ENCODE peak calls at places on chromosomes 7 and 10, in four cellular contexts. R is putamen, A is sciatic nerve, L is NCI-H345. G is an unnamed sample.

GRCh38 chr7:106767073-106767472 is 98.0 kb upstream of the PIK3CG start:
- DNase-seq in R (no peak), A (no peak), L (no peak), G (no peak)

GRCh38 chr10:5663692-5664427 is 2.5 kb downstream of the ASB13 start:
- DNase-seq in R (no peak), A (no peak), L (no peak), G (no peak)

GRCh38 chr10:111593578-111593977 is 516.7 kb downstream of the ADRA2A start:
- DNase-seq in R (no peak), A (no peak), L (no peak), G (no peak)

GRCh38 chr10:60964257-60965235 is 20.6 kb upstream of the RHOBTB1 start:
- DNase-seq in R (peak), A (peak), L (peak), G (peak)

GRCh38 chr10:119250641-119251314 is 43.4 kb downstream of the GRK5 start:
- DNase-seq in R (no peak), A (no peak), L (no peak), G (no peak)

GRCh38 chr10:46550795-46551700 is 5.4 kb downstream of the GPRIN2 start:
- DNase-seq in R (no peak), A (peak), L (no peak), G (no peak)

GRCh38 chr10:73364964-73365363 is 6.3 kb upstream of the CFAP70 start:
- DNase-seq in R (no peak), A (no peak), L (no peak), G (no peak)

GRCh38 chr7:135950972-135951371 is 26.2 kb downstream of the MTPN start:
- DNase-seq in R (no peak), A (no peak), L (no peak), G (no peak)

GRCh38 chr7:140079121-140079536 is 16.4 kb upstream of the PARP12 start:
- DNase-seq in R (no peak), A (no peak), L (no peak), G (no peak)

GRCh38 chr10:95295031-95295755 is 4.4 kb upstream of the PDLIM1 start:
- DNase-seq in R (no peak), A (no peak), L (peak), G (no peak)

GRCh38 chr10:62811159-62811875 is 4.8 kb downstream of the EGR2 start:
- DNase-seq in R (no peak), A (no peak), L (no peak), G (no peak)

GRCh38 chr10:119120413-119120867 is 16.5 kb downstream of the DENND10 start:
- DNase-seq in R (no peak), A (no peak), L (no peak), G (no peak)

GRCh38 chr7:151468214-151469023 is 28.5 kb upstream of the CRYGN start:
- DNase-seq in R (peak), A (no peak), L (no peak), G (no peak)

GRCh38 chr7:28954936-28955335 is 3.2 kb downstream of the TRIL start:
- DNase-seq in R (no peak), A (no peak), L (no peak), G (no peak)

GRCh38 chr10:79386637-79387465 is 39.6 kb downstream of the PPIF start:
- DNase-seq in R (no peak), A (peak), L (no peak), G (no peak)

GRCh38 chr10:83373659-83374058 is 765.6 kb upstream of the GHITM start:
- DNase-seq in R (no peak), A (no peak), L (no peak), G (no peak)

GRCh38 chr10:102342462-102342861 is 53.0 kb upstream of the NFKB2 start:
- DNase-seq in R (peak), A (no peak), L (no peak), G (no peak)

GRCh38 chr10:74314166-74314565 is 163.1 kb downstream of the ADK start:
- DNase-seq in R (no peak), A (no peak), L (no peak), G (no peak)

GRCh38 chr7:55339033-55339995 is 25.8 kb upstream of the LANCL2 start:
- DNase-seq in R (no peak), A (no peak), L (no peak), G (no peak)

GRCh38 chr10:25059990-25060389 is 43.6 kb downstream of the THNSL1 start:
- DNase-seq in R (no peak), A (peak), L (no peak), G (no peak)

GRCh38 chr10:12350167-12350872 is 973 bp downstream of the CAMK1D start:
- DNase-seq in R (no peak), A (peak), L (peak), G (peak)

GRCh38 chr10:16854623-16855022 is 37.4 kb upstream of the RSU1 start:
- DNase-seq in R (no peak), A (no peak), L (no peak), G (no peak)

GRCh38 chr7:127891854-127892438 is 139.3 kb downstream of the LRRC4 start:
- DNase-seq in R (no peak), A (no peak), L (no peak), G (no peak)

GRCh38 chr10:28533571-28534304 is 820 bp downstream of the WAC start:
- DNase-seq in R (peak), A (peak), L (peak), G (peak)

GRCh38 chr7:54985405-54986360 is 33.1 kb upstream of the EGFR start:
- DNase-seq in R (no peak), A (no peak), L (no peak), G (no peak)

GRCh38 chr7:113113912-113114311 is 4.4 kb downstream of the SMIM30 start:
- DNase-seq in R (no peak), A (no peak), L (peak), G (no peak)

GRCh38 chr10:79023489-79024162 is 45.1 kb upstream of the ZMIZ1 start:
- DNase-seq in R (no peak), A (peak), L (no peak), G (no peak)

GRCh38 chr10:114320249-114321116 is 81.4 kb downstream of the VWA2 start:
- DNase-seq in R (no peak), A (no peak), L (no peak), G (no peak)

GRCh38 chr10:113093188-113094113 is 143.4 kb downstream of the TCF7L2 start:
- DNase-seq in R (no peak), A (no peak), L (peak), G (no peak)

GRCh38 chr10:23912884-23913401 is 296.0 kb upstream of the KIAA1217 start:
- DNase-seq in R (no peak), A (no peak), L (no peak), G (no peak)

GRCh38 chr7:80224416-80224815 is 89.8 kb downstream of the GNAI1 start:
- DNase-seq in R (peak), A (no peak), L (no peak), G (no peak)

GRCh38 chr10:125726914-125727313 is 7.4 kb downstream of the EDRF1 start:
- DNase-seq in R (no peak), A (no peak), L (no peak), G (no peak)

GRCh38 chr10:51667992-51668689 is 31.3 kb downstream of the CSTF2T start:
- DNase-seq in R (peak), A (no peak), L (no peak), G (no peak)

GRCh38 chr10:3781458-3782098 is 3.4 kb downstream of the KLF6 start:
- DNase-seq in R (no peak), A (peak), L (no peak), G (no peak)

GRCh38 chr10:17201165-17202013 is at the start of gene TRDMT1:
- DNase-seq in R (peak), A (peak), L (peak), G (peak)

GRCh38 chr10:583433-583832 is 106.0 kb downstream of the DIP2C start:
- DNase-seq in R (no peak), A (no peak), L (no peak), G (no peak)

GRCh38 chr7:28487487-28487886 is 75.2 kb downstream of the CREB5 start:
- DNase-seq in R (no peak), A (no peak), L (no peak), G (no peak)

GRCh38 chr7:30738026-30738915 is 13.7 kb upstream of the INMT start:
- DNase-seq in R (no peak), A (no peak), L (no peak), G (no peak)

GRCh38 chr10:119772347-119772746 is 46.5 kb downstream of the INPP5F start:
- DNase-seq in R (no peak), A (no peak), L (no peak), G (no peak)

GRCh38 chr10:99859585-99859984 is 77.1 kb downstream of the ABCC2 start:
- DNase-seq in R (no peak), A (no peak), L (no peak), G (no peak)

G was measured in head of caudate nucleus.